ENCODE peak calls at places on chromosomes 3 and 15, in eight cellular contexts. Y is BE2C, N is transverse colon, L is brain microvascular endothelial cell, U is bronchial epithelial cell, D is neural progenitor cell, I is psoas muscle, C is MCF 10A. O is an unnamed sample.

GRCh38 chr3:150469931-150470740 is 62.0 kb downstream of the TSC22D2 start:
- DNase-seq in I (no peak), D (no peak), N (peak), U (peak), L (peak), Y (no peak), C (peak), O (no peak)

GRCh38 chr3:129128357-129129155 is 7.0 kb upstream of the RAB43 start:
- DNase-seq in D (no peak), I (no peak), Y (no peak), C (no peak), U (no peak), L (no peak), N (no peak), O (no peak)

GRCh38 chr3:150146891-150147761 is 176.4 kb upstream of the PFN2 start:
- DNase-seq in Y (no peak), L (peak), U (peak), D (no peak), I (peak), C (peak), N (peak), O (peak)

GRCh38 chr3:106208979-106209378 is 340.2 kb upstream of the CBLB start:
- DNase-seq in C (peak), L (peak), U (peak), I (no peak), N (no peak), Y (peak), D (no peak), O (no peak)

GRCh38 chr3:70832811-70833509 is 520.5 kb upstream of the MDFIC2 start:
- DNase-seq in Y (no peak), L (no peak), D (no peak), C (peak), U (no peak), I (no peak), N (no peak), O (no peak)

GRCh38 chr15:98155356-98155755 is 194.9 kb downstream of the ARRDC4 start:
- DNase-seq in U (peak), C (peak), Y (no peak), L (no peak), N (no peak), D (no peak), I (no peak), O (no peak)

GRCh38 chr3:49563040-49563578 is 8.8 kb downstream of the BSN start:
- DNase-seq in L (no peak), Y (peak), U (no peak), I (no peak), D (no peak), N (no peak), C (no peak), O (no peak)

GRCh38 chr15:39336926-39337325 is 244.0 kb upstream of the THBS1 start:
- DNase-seq in N (no peak), L (no peak), I (no peak), U (no peak), D (no peak), C (no peak), Y (no peak), O (no peak)

GRCh38 chr3:72137865-72138861 is 353.2 kb upstream of the PROK2 start:
- DNase-seq in L (no peak), I (no peak), N (no peak), Y (no peak), U (no peak), D (no peak), C (no peak), O (no peak)

GRCh38 chr15:100707229-100707628 is 104.8 kb downstream of the ASB7 start:
- DNase-seq in D (no peak), C (no peak), N (no peak), I (no peak), L (no peak), Y (no peak), U (no peak), O (no peak)

GRCh38 chr3:3081659-3082546 is 28.3 kb downstream of the IL5RA start:
- DNase-seq in L (no peak), D (no peak), I (no peak), U (no peak), N (no peak), C (no peak), Y (no peak), O (no peak)

GRCh38 chr3:153163349-153164008 is 1.5 kb downstream of the RAP2B start:
- DNase-seq in D (no peak), C (peak), Y (no peak), I (no peak), L (no peak), U (no peak), N (no peak), O (no peak)

GRCh38 chr15:44381223-44381622 is 46.2 kb upstream of the CTDSPL2 start:
- DNase-seq in L (no peak), I (no peak), C (no peak), Y (no peak), D (no peak), N (no peak), U (no peak), O (no peak)

GRCh38 chr15:37109952-37110630 is 9.7 kb upstream of the MEIS2 start:
- DNase-seq in D (peak), N (no peak), U (peak), C (no peak), L (no peak), I (peak), Y (peak), O (no peak)

GRCh38 chr3:13525827-13526625 is 22.9 kb upstream of the FBLN2 start:
- DNase-seq in L (no peak), D (peak), N (no peak), U (peak), Y (no peak), C (peak), I (no peak), O (no peak)

GRCh38 chr3:32292085-32292796 is 53.8 kb downstream of the CMTM8 start:
- DNase-seq in I (no peak), C (no peak), U (no peak), Y (no peak), L (no peak), D (no peak), N (no peak), O (no peak)

GRCh38 chr3:172312711-172313110 is 135.5 kb downstream of the GHSR start:
- DNase-seq in N (no peak), Y (no peak), C (no peak), D (no peak), L (no peak), U (no peak), I (no peak), O (no peak)

GRCh38 chr15:62469874-62470688 is 305.0 kb upstream of the C2CD4B start:
- DNase-seq in N (no peak), I (peak), Y (no peak), U (peak), L (peak), D (no peak), C (no peak), O (peak)

GRCh38 chr3:139173372-139174108 is 128.8 kb upstream of the PRR23C start:
- DNase-seq in U (peak), Y (no peak), N (peak), C (peak), L (peak), D (no peak), I (no peak), O (no peak)

GRCh38 chr3:101066776-101067175 is 73.6 kb upstream of the ABI3BP start:
- DNase-seq in U (peak), Y (no peak), C (peak), D (no peak), I (no peak), L (peak), N (no peak), O (no peak)

GRCh38 chr3:124850633-124851032 is 36.5 kb downstream of the ITGB5 start:
- DNase-seq in L (peak), U (no peak), D (peak), Y (no peak), I (peak), N (no peak), C (no peak), O (no peak)
- TF ChIP-seq CTCF in L (peak), U (no peak), D (no peak), Y (no peak), I (no peak), N (no peak), C (no peak), O (no peak)

GRCh38 chr15:70097337-70098169 is at the start of gene TLE3:
- DNase-seq in U (peak), C (peak), L (peak), I (peak), Y (peak), N (peak), D (peak), O (peak)
- TF ChIP-seq CTCF in U (peak), C (peak), L (peak), I (peak), Y (peak), N (peak), D (peak), O (peak)

GRCh38 chr3:58173670-58174472 is 36.9 kb downstream of the DNASE1L3 start:
- DNase-seq in D (peak), C (peak), Y (peak), N (peak), I (no peak), U (peak), L (no peak), O (no peak)
- TF ChIP-seq CTCF in D (peak), C (no peak), Y (peak), N (peak), I (no peak), U (peak), L (peak), O (peak)

DNA sequence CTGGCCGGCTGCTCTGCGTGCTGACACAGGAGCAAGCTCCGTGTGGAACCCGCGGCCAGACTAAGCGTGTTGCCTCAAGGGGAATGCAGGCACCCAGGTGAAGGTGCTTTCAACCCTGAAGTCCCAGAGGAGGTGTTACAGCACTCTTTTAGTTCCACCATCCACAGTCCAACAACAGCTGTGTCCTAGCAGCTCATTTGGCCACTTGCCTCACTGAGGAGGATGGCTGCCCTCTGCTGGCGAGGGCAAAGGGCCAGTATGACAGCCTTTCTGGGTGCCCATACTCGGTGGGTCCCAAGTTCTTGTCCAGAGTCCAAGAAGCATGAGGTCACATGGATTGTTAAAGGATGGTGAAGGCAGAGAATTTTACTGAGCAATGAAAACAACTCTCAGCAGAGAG is 87.8 kb downstream of the C3orf85 start:
- DNase-seq in D (peak), I (no peak), N (peak), U (no peak), C (peak), L (no peak), Y (no peak), O (no peak)
- TF ChIP-seq CTCF in D (peak), I (no peak), N (peak), U (no peak), C (peak), L (peak), Y (peak), O (peak)

DNA sequence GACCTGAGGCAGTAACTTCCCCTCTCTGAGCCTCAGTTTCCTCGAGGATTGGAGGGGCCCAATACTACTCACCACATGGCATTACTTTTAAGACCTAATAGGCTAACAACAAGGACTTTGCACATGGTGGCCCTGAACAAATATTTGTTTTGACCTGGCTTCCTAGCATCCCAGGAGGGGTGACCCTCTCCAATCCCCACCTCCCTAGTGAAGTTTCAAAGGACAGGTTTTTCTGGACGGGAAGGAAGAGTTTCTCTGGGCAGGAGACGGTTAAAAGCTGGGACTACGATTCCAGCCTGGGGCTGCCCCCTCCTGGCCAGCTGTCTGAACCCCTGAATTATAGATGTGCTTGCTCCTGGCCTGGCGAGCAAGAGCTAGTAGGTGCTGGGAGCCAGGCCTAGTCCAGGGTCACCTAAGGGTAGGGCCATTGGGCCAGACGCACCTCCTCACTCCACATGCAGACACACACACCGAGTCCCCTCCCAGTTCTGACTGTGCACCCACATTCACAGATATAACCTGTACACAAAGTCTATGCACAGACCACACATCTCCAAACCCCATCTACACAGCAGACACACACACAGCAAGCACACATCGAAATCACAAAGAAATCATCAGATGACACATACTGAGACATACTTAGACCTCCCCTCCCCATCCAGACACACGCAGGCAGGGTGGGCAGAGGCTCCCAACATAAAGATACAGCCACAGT is 2.7 kb upstream of the ISL2 start:
- DNase-seq in D (peak), L (no peak), C (no peak), U (no peak), I (no peak), Y (no peak), N (no peak), O (no peak)
- TF ChIP-seq CTCF in D (peak), L (peak), C (no peak), U (peak), I (no peak), Y (no peak), N (no peak), O (peak)

DNA sequence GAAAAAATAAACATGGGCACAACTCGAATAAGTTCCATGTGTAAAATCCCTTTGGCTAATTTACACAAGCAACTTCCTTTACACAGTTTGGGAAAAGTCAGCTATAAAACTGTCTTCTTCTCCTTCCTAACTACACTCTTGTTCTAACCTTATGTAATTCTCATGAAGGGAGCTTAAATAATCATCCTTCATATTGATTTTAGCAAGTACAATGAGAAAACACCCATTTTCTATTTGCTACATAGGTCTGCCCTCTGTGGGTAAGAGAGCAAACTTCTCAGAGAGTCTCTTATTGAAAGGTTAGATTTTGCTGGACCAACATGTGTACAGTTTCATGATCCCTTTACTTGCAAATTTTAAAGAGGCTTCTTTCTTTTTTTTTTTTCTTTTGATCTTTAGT is 398.5 kb downstream of the ROBO1 start:
- DNase-seq in I (no peak), L (no peak), D (no peak), N (no peak), Y (no peak), C (no peak), U (no peak), O (no peak)
- TF ChIP-seq CTCF in I (no peak), L (peak), D (peak), N (no peak), Y (peak), C (no peak), U (no peak), O (peak)

GRCh38 chr3:195853036-195853435 is 41.3 kb upstream of the MUC4 start:
- DNase-seq in N (no peak), U (no peak), I (no peak), D (no peak), L (no peak), C (no peak), Y (no peak), O (no peak)

GRCh38 chr3:195845483-195845882 is 33.8 kb upstream of the MUC4 start:
- DNase-seq in C (no peak), N (no peak), I (no peak), L (no peak), U (no peak), D (no peak), Y (no peak), O (no peak)

GRCh38 chr3:195850857-195851531 is 39.3 kb upstream of the MUC4 start:
- DNase-seq in Y (peak), L (peak), I (peak), D (peak), N (peak), C (peak), U (peak), O (peak)

GRCh38 chr3:195847061-195847950 is 35.6 kb upstream of the MUC4 start:
- DNase-seq in L (peak), N (peak), Y (no peak), D (no peak), C (peak), U (no peak), I (no peak), O (no peak)

DNA sequence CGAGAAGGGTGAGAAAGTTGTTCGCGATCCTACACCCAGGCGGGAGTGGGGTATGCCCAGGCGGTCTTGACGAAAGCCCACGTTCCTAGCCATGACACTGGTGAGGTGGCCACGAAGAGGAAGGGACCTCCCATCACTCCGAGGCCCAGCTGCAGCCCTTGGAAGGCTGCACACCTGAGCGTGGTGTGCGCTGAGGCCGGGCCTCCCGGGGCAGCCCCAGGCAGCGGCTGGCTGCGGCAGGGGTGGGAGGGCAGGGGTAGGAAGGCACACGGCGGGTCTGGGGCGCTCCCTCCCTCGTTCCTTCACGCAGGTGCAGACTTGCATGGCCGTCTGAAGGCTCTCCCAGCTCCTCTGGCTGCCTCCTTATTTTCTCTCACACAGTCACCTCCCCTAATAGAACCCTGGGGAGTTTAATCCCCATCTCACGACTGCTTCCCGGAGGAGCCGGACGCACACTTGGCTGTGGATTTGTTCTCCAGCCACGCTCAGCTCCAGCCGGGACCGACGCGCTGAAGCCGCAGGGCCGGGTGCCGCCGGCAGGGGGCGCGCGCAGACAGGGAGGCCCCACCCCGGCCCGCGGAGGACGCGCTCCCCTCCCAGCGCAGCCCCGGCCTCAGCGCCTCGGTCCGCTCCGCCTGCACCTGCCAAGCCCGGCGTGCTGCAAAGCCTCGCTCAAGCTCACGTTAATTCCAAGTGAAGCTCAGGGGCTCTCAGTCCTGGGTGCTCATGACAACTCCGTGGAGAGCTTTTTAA is 37.8 kb upstream of the MUC4 start:
- DNase-seq in I (no peak), C (no peak), U (no peak), Y (peak), L (no peak), N (no peak), D (no peak), O (no peak)
- TF ChIP-seq CTCF in I (peak), C (no peak), U (peak), Y (peak), L (no peak), N (no peak), D (no peak), O (no peak)

GRCh38 chr15:78571382-78571781 is 6.1 kb downstream of the CHRNA5 start:
- DNase-seq in U (no peak), N (no peak), L (no peak), D (no peak), Y (no peak), C (no peak), I (no peak), O (no peak)
- TF ChIP-seq CTCF in U (no peak), N (no peak), L (no peak), D (no peak), Y (no peak), C (no peak), I (no peak), O (no peak)

GRCh38 chr3:140974900-140975299 is 33.3 kb downstream of the SLC25A36 start:
- DNase-seq in L (no peak), C (no peak), I (no peak), Y (no peak), U (no peak), N (no peak), D (no peak), O (no peak)

GRCh38 chr3:140972833-140973232 is 31.2 kb downstream of the SLC25A36 start:
- DNase-seq in I (no peak), N (no peak), L (no peak), Y (no peak), C (peak), D (no peak), U (peak), O (peak)
- TF ChIP-seq CTCF in I (peak), N (no peak), L (peak), Y (peak), C (peak), D (peak), U (peak), O (peak)

O was measured in kidney epithelial cell.